ENCODE peak calls at places on chromosomes 16 and 17, in seven cellular contexts. P is HTR-8/SVneo; U is SW480; D is substantia nigra; C is HL-60; X is Jurkat, Clone E6-1; W is central memory CD4-positive, alpha-beta T cell. I is an unnamed sample.

GRCh38 chr17:56038136-56038535 is 115.1 kb upstream of the ANKFN1 start:
- DNase-seq in P (no peak), U (no peak), D (no peak), C (no peak), X (no peak), W (no peak), I (no peak)

GRCh38 chr16:54425068-54425467 is 138.5 kb upstream of the IRX3 start:
- DNase-seq in P (no peak), U (no peak), D (no peak), C (no peak), X (no peak), W (no peak), I (no peak)

GRCh38 chr16:63361032-63361624 is 1324.9 kb upstream of the CDH8 start:
- DNase-seq in P (peak; percentile 3), U (peak; percentile 56), D (no peak), C (peak; percentile 4), X (peak; percentile 49), W (no peak), I (peak; percentile 53)

GRCh38 chr16:83973077-83973476 is 5.0 kb downstream of the NECAB2 start:
- DNase-seq in P (no peak), U (no peak), D (no peak), C (no peak), X (no peak), W (no peak), I (no peak)

GRCh38 chr17:50947844-50948514 is 81.8 kb upstream of the TOB1 start:
- DNase-seq in P (no peak), U (no peak), D (peak; percentile 44), C (peak; percentile 32), X (no peak), W (no peak), I (peak; percentile 38)

GRCh38 chr16:8537691-8538342 is 52.5 kb downstream of the TMEM114 start:
- DNase-seq in P (no peak), U (no peak), D (no peak), C (no peak), X (no peak), W (no peak), I (no peak)

GRCh38 chr17:79630821-79631639 is 20.2 kb upstream of the RBFOX3 start:
- DNase-seq in P (no peak), U (no peak), D (no peak), C (no peak), X (no peak), W (no peak), I (no peak)

GRCh38 chr16:5633845-5634440 is 536.3 kb upstream of the EEF2KMT start:
- DNase-seq in P (peak; percentile 20), U (peak; percentile 31), D (no peak), C (no peak), X (peak; percentile 28), W (no peak), I (peak; percentile 14)

GRCh38 chr16:67562526-67562917 is at the start of gene CTCF:
- DNase-seq in P (peak; percentile 80), U (peak; percentile 85), D (peak; percentile 71), C (peak; percentile 60), X (peak; percentile 67), W (no peak), I (peak; percentile 87)

GRCh38 chr16:51134269-51134812 is 16.7 kb downstream of the SALL1 start:
- DNase-seq in P (no peak), U (no peak), D (no peak), C (no peak), X (no peak), W (no peak), I (no peak)

GRCh38 chr16:54446639-54447038 is 160.1 kb upstream of the IRX3 start:
- DNase-seq in P (no peak), U (no peak), D (no peak), C (peak; percentile 16), X (no peak), W (no peak), I (no peak)

I was measured in LoVo.